ENCODE peak calls at places on chromosomes 7 and 10, in six cellular contexts. One of them, this sample, is unnamed.

GRCh38 chr10:86413046-86413728 is 46.6 kb upstream of the GRID1 start:
- DNase-seq in effector CD8-positive, alpha-beta T cell: no peak
- DNase-seq in cortex of kidney: no peak
- DNase-seq in mesothelial cell of epicardium: no peak
- DNase-seq in SW480: no peak
- DNase-seq in lower lobe of right lung: no peak
- DNase-seq in this sample: no peak

GRCh38 chr7:50540785-50541579 is 24.2 kb downstream of the DDC start:
- DNase-seq in SW480: no peak
- DNase-seq in lower lobe of right lung: no peak
- DNase-seq in effector CD8-positive, alpha-beta T cell: no peak
- DNase-seq in mesothelial cell of epicardium: no peak
- DNase-seq in cortex of kidney: no peak
- DNase-seq in this sample: no peak

GRCh38 chr10:95655571-95656290 is 780 bp downstream of the ALDH18A1 start:
- DNase-seq in mesothelial cell of epicardium: no peak
- DNase-seq in effector CD8-positive, alpha-beta T cell: no peak
- DNase-seq in SW480: peak
- DNase-seq in lower lobe of right lung: no peak
- DNase-seq in cortex of kidney: no peak
- DNase-seq in this sample: peak

GRCh38 chr7:14398531-14398930 is 409.1 kb upstream of the ETV1 start:
- DNase-seq in effector CD8-positive, alpha-beta T cell: no peak
- DNase-seq in mesothelial cell of epicardium: no peak
- DNase-seq in cortex of kidney: no peak
- DNase-seq in SW480: no peak
- DNase-seq in lower lobe of right lung: no peak
- DNase-seq in this sample: no peak

GRCh38 chr10:93568105-93568390 is 1.6 kb downstream of the FFAR4 start:
- DNase-seq in cortex of kidney: no peak
- DNase-seq in SW480: no peak
- DNase-seq in mesothelial cell of epicardium: no peak
- DNase-seq in lower lobe of right lung: no peak
- DNase-seq in effector CD8-positive, alpha-beta T cell: no peak
- DNase-seq in this sample: no peak

GRCh38 chr10:52955337-52955736 is 182.8 kb upstream of the MBL2 start:
- DNase-seq in mesothelial cell of epicardium: no peak
- DNase-seq in lower lobe of right lung: no peak
- DNase-seq in effector CD8-positive, alpha-beta T cell: no peak
- DNase-seq in cortex of kidney: no peak
- DNase-seq in SW480: no peak
- DNase-seq in this sample: no peak

GRCh38 chr10:115335366-115335765 is 242.2 kb downstream of the ATRNL1 start:
- DNase-seq in effector CD8-positive, alpha-beta T cell: no peak
- DNase-seq in lower lobe of right lung: no peak
- DNase-seq in mesothelial cell of epicardium: no peak
- DNase-seq in cortex of kidney: no peak
- DNase-seq in SW480: no peak
- DNase-seq in this sample: no peak

GRCh38 chr10:111077715-111078504 is 1.1 kb downstream of the ADRA2A start:
- DNase-seq in lower lobe of right lung: peak
- DNase-seq in cortex of kidney: no peak
- DNase-seq in effector CD8-positive, alpha-beta T cell: no peak
- DNase-seq in SW480: no peak
- DNase-seq in mesothelial cell of epicardium: no peak
- DNase-seq in this sample: peak

GRCh38 chr7:16770657-16771329 is 17.2 kb downstream of the TSPAN13 start:
- DNase-seq in lower lobe of right lung: no peak
- DNase-seq in SW480: no peak
- DNase-seq in mesothelial cell of epicardium: no peak
- DNase-seq in effector CD8-positive, alpha-beta T cell: no peak
- DNase-seq in cortex of kidney: no peak
- DNase-seq in this sample: no peak

GRCh38 chr10:44355630-44356029 is 29.3 kb downstream of the CXCL12 start:
- DNase-seq in lower lobe of right lung: no peak
- DNase-seq in effector CD8-positive, alpha-beta T cell: no peak
- DNase-seq in cortex of kidney: no peak
- DNase-seq in mesothelial cell of epicardium: no peak
- DNase-seq in SW480: no peak
- DNase-seq in this sample: no peak

GRCh38 chr10:50407077-50407801 is 155.9 kb upstream of the ASAH2 start:
- DNase-seq in effector CD8-positive, alpha-beta T cell: no peak
- DNase-seq in lower lobe of right lung: no peak
- DNase-seq in mesothelial cell of epicardium: no peak
- DNase-seq in SW480: peak
- DNase-seq in cortex of kidney: no peak
- DNase-seq in this sample: no peak

GRCh38 chr10:75209325-75210192 is 1.0 kb upstream of the VDAC2 start:
- DNase-seq in effector CD8-positive, alpha-beta T cell: peak
- DNase-seq in cortex of kidney: no peak
- DNase-seq in mesothelial cell of epicardium: no peak
- DNase-seq in SW480: peak
- DNase-seq in lower lobe of right lung: peak
- DNase-seq in this sample: peak

GRCh38 chr7:99090811-99091582 is 52.9 kb downstream of the SMURF1 start:
- DNase-seq in lower lobe of right lung: no peak
- DNase-seq in mesothelial cell of epicardium: no peak
- DNase-seq in SW480: no peak
- DNase-seq in cortex of kidney: no peak
- DNase-seq in effector CD8-positive, alpha-beta T cell: no peak
- DNase-seq in this sample: no peak

GRCh38 chr7:101172854-101173751 is 7.0 kb downstream of the NAT16 start:
- DNase-seq in mesothelial cell of epicardium: no peak
- DNase-seq in cortex of kidney: no peak
- DNase-seq in SW480: peak
- DNase-seq in effector CD8-positive, alpha-beta T cell: no peak
- DNase-seq in lower lobe of right lung: peak
- DNase-seq in this sample: peak

GRCh38 chr7:92588561-92588960 is 1.6 kb downstream of the FAM133B start:
- DNase-seq in lower lobe of right lung: no peak
- DNase-seq in SW480: no peak
- DNase-seq in effector CD8-positive, alpha-beta T cell: no peak
- DNase-seq in mesothelial cell of epicardium: no peak
- DNase-seq in cortex of kidney: no peak
- DNase-seq in this sample: no peak

GRCh38 chr7:4957847-4958476 is 1.0 kb downstream of the MMD2 start:
- DNase-seq in lower lobe of right lung: peak
- DNase-seq in mesothelial cell of epicardium: no peak
- DNase-seq in cortex of kidney: no peak
- DNase-seq in SW480: no peak
- DNase-seq in effector CD8-positive, alpha-beta T cell: no peak
- DNase-seq in this sample: no peak

GRCh38 chr10:33132626-33133025 is 174.6 kb upstream of the ITGB1 start:
- DNase-seq in lower lobe of right lung: no peak
- DNase-seq in effector CD8-positive, alpha-beta T cell: no peak
- DNase-seq in SW480: no peak
- DNase-seq in mesothelial cell of epicardium: no peak
- DNase-seq in cortex of kidney: no peak
- DNase-seq in this sample: no peak